ENCODE peak calls at places on chromosome 14, in six cellular contexts. M is psoas muscle; H is tibial artery; X is CD8-positive, alpha-beta memory T cell; I is sigmoid colon; F is PC-9. Z is an unnamed sample. For H3K4me1 and H3K9me3, the result is how much of the 10 kb centered on the place peaks cover.

GRCh38 chr14:66920196-66920595 is 269.0 kb upstream of the GARIN2 start:
- DNase-seq in M (no peak), H (no peak), X (no peak), I (no peak), F (no peak), Z (no peak)

GRCh38 chr14:25431211-25432076 is 381.5 kb upstream of the STXBP6 start:
- DNase-seq in M (no peak), H (no peak), X (no peak), I (no peak), F (no peak), Z (no peak)

GRCh38 chr14:77037886-77038511 is 9.5 kb upstream of the IRF2BPL start:
- DNase-seq in M (no peak), H (no peak), X (peak), I (peak), F (no peak), Z (peak)

GRCh38 chr14:58954052-58954451 is 234.4 kb upstream of the DAAM1 start:
- DNase-seq in M (no peak), H (no peak), X (no peak), I (no peak), F (no peak), Z (no peak)

GRCh38 chr14:82387699-82388098 is 854.0 kb upstream of the SEL1L start:
- DNase-seq in M (no peak), H (no peak), X (no peak), I (no peak), F (no peak), Z (no peak)

GRCh38 chr14:91649930-91650329 is 82.0 kb downstream of the CATSPERB start:
- DNase-seq in M (no peak), H (no peak), X (no peak), I (no peak), F (no peak), Z (peak)

GRCh38 chr14:59356298-59356697 is 108.9 kb downstream of the GPR135 start:
- DNase-seq in M (no peak), H (no peak), X (no peak), I (no peak), F (no peak), Z (no peak)

GRCh38 chr14:51884086-51884927 is 23.9 kb downstream of the GNG2 start:
- DNase-seq in M (no peak), H (no peak), X (no peak), I (no peak), F (peak), Z (no peak)

GRCh38 chr14:91220581-91221000 is 23.9 kb downstream of the GPR68 start:
- DNase-seq in M (no peak), H (no peak), X (no peak), I (no peak), F (no peak), Z (no peak)

GRCh38 chr14:88488897-88489296 is 65.9 kb downstream of the PTPN21 start:
- DNase-seq in M (no peak), H (no peak), X (no peak), I (no peak), F (no peak), Z (no peak)

GRCh38 chr14:104600141-104600643 is 4.4 kb downstream of the TMEM179 start:
- DNase-seq in M (peak), H (peak), X (no peak), I (no peak), F (no peak), Z (no peak)

GRCh38 chr14:23570806-23571483 is 3.4 kb upstream of the AP1G2 start:
- DNase-seq in M (no peak), H (no peak), X (no peak), I (peak), F (no peak), Z (no peak)

GRCh38 chr14:23568600-23569310 is 1.2 kb upstream of the AP1G2 start:
- DNase-seq in M (no peak), H (no peak), X (no peak), I (peak), F (no peak), Z (no peak)

GRCh38 chr14:23567186-23568020 is at the start of gene AP1G2:
- DNase-seq in M (peak), H (peak), X (peak), I (peak), F (peak), Z (peak)

GRCh38 chr14:23568021-23568599 is 519 bp upstream of the AP1G2 start:
- DNase-seq in M (no peak), H (no peak), X (no peak), I (peak), F (no peak), Z (no peak)

DNA sequence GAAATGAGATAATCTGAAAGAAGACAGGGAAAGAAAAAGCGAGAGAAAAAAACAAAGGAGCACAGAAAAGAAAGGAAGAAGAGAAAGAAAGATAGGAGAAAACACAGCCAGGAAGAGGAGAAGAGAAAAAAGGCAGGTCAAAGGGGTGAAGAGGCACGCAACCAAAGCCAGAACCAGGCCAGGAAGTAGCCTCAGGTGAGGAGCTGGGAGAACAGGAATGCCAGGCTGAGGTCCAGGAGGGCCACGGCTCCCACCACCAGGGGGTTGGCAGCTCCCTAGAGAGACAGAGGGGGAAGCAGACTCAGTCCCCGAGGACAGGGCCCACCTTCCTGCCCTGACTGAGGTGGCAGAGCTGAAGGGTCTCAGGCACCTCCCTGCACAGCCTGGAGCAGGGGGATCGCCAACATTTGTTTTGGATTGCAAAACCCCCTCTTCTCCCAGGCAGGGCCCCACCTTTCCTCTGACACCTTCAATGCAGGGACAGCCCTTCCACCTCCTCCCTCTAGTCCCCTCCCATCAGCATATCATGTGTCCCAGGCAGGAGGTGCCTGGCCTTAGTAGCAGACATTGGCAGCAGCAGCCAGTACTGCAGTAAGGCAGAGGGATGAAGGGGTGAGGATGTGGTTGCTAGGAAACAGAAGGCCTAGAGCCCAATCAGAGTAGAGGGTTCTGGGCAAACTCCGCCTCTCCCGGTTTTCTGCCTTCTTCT is 2.0 kb upstream of the AP1G2 start:
- DNase-seq in M (no peak), H (no peak), X (no peak), I (peak), F (peak), Z (no peak)
- H3K4me1 ChIP-seq in M (under half), H (under half), X (under half), I (under half), F (under half), Z (under half)

DNA sequence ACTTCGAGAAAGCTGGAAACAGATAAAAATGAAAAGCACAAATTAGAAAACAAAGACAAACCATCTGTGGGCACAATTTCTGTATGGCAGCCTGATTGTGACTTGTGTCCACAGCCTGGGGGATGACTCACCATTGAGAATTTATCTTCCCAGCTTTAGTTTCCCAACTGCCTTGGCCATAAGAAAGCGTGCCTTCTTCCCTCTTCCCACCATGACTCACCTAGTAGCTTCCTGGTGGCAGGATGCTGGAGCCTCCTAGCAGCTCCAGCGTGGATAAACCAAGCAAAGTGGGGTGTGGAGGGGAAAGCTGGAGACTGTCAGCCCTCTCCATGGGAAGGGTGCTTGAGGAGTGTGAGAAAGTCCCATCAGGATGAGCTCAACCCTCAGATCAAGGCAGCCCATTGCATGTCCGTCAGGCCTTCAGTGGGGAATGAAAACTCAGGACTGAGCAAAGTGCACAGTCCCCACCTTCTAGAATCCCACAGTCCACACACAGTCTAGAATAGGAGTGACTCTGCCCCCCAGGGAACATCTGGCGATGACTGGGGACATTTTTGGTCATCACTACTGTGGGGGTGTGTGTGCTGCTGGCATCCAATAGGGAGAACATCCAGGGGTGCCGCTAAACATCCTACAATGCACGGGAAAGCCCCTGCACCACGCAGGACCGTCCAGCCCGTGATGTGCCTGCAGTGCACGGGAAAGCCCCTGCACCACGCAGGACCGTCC is 22.4 kb upstream of the SERPINA6 start:
- DNase-seq in M (no peak), H (no peak), X (no peak), I (no peak), F (no peak), Z (no peak)
- H3K27ac ChIP-seq in M (no peak), H (no peak), X (no peak), I (no peak), F (no peak), Z (no peak)

GRCh38 chr14:105933238-105933637 is 406.9 kb downstream of the TMEM121 start:
- DNase-seq in M (no peak), H (no peak), X (no peak), I (no peak), F (no peak), Z (no peak)
- H3K9me3 ChIP-seq in M (under half), H (under half), X (under half), I (under half), F (under half), Z (under half)

GRCh38 chr14:47675489-47676300 is at the start of gene MDGA2:
- DNase-seq in M (no peak), H (no peak), X (no peak), I (no peak), F (no peak), Z (peak)

GRCh38 chr14:47676301-47676617 is 854 bp upstream of the MDGA2 start:
- DNase-seq in M (no peak), H (no peak), X (no peak), I (no peak), F (no peak), Z (no peak)

GRCh38 chr14:47675239-47675488 is 241 bp downstream of the MDGA2 start:
- DNase-seq in M (no peak), H (no peak), X (no peak), I (no peak), F (no peak), Z (no peak)

GRCh38 chr14:47674148-47674545 is 1.3 kb downstream of the MDGA2 start:
- DNase-seq in M (no peak), H (no peak), X (no peak), I (no peak), F (no peak), Z (no peak)

GRCh38 chr14:47674546-47675238 is 713 bp downstream of the MDGA2 start:
- DNase-seq in M (no peak), H (no peak), X (no peak), I (no peak), F (no peak), Z (no peak)
- H3K4me1 ChIP-seq in M (under half), H (under half), X (under half), I (under half), F (under half), Z (under half)

DNA sequence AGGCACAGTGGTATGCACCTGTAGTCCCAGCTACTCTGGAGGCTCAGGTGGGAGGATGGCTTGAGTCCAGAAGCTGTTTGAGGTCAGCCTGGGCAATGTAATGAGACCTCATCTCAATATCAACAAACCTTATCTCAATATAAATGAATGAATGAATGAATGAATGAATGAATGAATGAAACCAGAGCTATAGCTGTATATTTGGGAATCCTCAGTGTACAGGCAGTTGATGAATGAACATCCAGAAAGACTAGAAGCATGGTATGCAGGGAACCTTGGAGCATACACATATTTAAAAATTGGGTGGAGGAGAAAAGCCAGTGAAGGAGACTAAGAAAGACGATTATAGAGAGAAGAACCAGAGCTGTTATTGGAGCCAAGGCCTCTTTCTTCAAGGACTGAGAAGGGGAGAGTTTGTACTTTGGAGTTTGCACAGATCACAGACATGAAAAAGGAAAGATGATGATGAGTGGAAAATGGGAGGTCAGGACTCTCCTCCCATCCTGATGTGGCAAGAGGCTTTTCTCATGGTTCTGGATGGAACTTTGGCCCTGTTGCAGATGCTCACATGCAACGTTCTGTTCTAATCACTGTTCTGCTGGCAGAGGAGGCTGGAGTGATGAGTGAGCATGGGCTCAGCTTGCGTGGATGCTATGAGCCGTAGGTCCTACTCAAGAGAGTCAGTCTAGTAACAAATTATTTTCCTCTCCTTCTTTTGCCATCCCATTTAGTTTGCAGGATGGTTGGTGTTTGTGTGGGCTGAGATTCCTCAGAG is 114.4 kb downstream of the PRKCH start:
- DNase-seq in M (no peak), H (peak), X (no peak), I (no peak), F (peak), Z (no peak)
- H3K27ac ChIP-seq in M (no peak), H (no peak), X (no peak), I (no peak), F (no peak), Z (peak)